ENCODE peak calls at places on chromosomes 5 and 9, in six cellular contexts. V is GM23338, W is PC-3, N is hepatocyte, B is HCT116, P is neural progenitor cell. O is an unnamed sample.
A peak's percentile ranks its signal among the peaks of the same experiment; 100 is the strongest.

GRCh38 chr9:68771376-68771775 is 66.3 kb downstream of the PIP5K1B start:
- DNase-seq in V (no peak), W (no peak), N (no peak), B (no peak), P (no peak), O (no peak)

GRCh38 chr9:78371981-78372380 is 75.1 kb downstream of the PSAT1 start:
- DNase-seq in V (no peak), W (no peak), N (no peak), B (no peak), P (no peak), O (no peak)

GRCh38 chr9:69818946-69819345 is 1.7 kb upstream of the CFAP95 start:
- DNase-seq in V (no peak), W (no peak), N (no peak), B (no peak), P (no peak), O (no peak)

GRCh38 chr5:178227138-178227659 is 5.4 kb downstream of the PHYKPL start:
- DNase-seq in V (no peak), W (no peak), N (no peak), B (no peak), P (no peak), O (no peak)

GRCh38 chr9:136551401-136552116 is 5.7 kb upstream of the NOTCH1 start:
- DNase-seq in V (peak; percentile 84), W (peak; percentile 68), N (peak; percentile 84), B (no peak), P (peak; percentile 70), O (no peak)

GRCh38 chr5:58548104-58548503 is 34.8 kb upstream of the RAB3C start:
- DNase-seq in V (no peak), W (no peak), N (no peak), B (no peak), P (no peak), O (no peak)

GRCh38 chr5:862367-863243 is 11.8 kb upstream of the ZDHHC11 start:
- DNase-seq in V (no peak), W (peak; percentile 12), N (no peak), B (no peak), P (no peak), O (no peak)

GRCh38 chr9:35186524-35186923 is 24.7 kb downstream of the UNC13B start:
- DNase-seq in V (no peak), W (no peak), N (no peak), B (no peak), P (no peak), O (no peak)

GRCh38 chr9:110141118-110141797 is 66.7 kb downstream of the C9orf152 start:
- DNase-seq in V (no peak), W (peak; percentile 86), N (no peak), B (no peak), P (no peak), O (no peak)

GRCh38 chr9:101706261-101706798 is 32.1 kb downstream of the GRIN3A start:
- DNase-seq in V (peak; percentile 10), W (no peak), N (peak; percentile 41), B (no peak), P (no peak), O (no peak)

GRCh38 chr9:94100152-94100879 is 16.1 kb downstream of the PTPDC1 start:
- DNase-seq in V (no peak), W (no peak), N (no peak), B (no peak), P (no peak), O (no peak)

GRCh38 chr5:176653986-176654385 is 6.7 kb downstream of the TSPAN17 start:
- DNase-seq in V (no peak), W (no peak), N (no peak), B (no peak), P (no peak), O (no peak)

GRCh38 chr9:70602364-70603019 is 188.0 kb upstream of the KLF9 start:
- DNase-seq in V (peak; percentile 85), W (peak; percentile 69), N (peak; percentile 85), B (peak; percentile 65), P (peak; percentile 73), O (peak; percentile 46)

DNA sequence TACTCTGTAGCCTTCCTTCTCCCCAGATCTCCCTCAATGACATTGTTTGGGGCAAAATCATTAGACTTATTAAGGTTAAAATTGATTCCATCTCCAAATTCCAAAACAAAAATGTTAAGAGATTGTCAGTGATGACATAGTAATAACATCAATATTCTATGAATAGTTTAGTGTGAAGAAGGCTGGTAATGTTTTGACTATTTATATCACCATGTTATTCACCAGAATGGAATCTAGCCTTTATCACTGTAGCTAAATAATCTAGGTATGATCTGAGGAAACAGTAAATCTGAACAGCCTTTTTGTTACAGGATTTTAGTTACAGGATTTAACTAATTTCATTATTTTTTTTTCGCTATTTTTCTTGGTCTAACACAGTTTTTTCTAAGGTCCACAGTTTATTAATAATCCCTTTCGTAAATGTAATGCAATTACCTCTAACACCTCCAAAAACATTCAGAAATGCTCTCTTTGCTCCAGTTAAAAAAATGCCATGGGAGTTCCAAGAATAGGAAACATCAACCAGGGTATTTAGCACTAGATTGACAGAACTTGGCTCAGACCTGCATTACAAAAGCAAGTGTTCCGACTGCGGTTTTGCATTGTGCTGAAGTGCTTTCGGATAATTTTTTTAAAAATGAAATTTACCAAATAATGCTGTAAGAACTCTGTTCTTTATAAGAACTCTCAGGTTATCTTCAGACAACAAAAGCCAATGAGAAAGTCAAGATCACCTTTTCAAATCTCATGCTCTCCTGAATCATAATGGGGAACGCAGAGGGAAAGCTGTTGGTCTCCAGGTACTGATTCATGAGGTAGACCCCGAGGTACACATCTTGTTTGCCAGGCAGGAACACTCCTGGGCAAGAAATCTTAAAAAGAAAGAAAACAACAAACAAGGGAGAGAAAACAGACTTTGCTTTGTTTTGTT is 664 bp upstream of the PLPP6 start:
- DNase-seq in V (no peak), W (peak; percentile 42), N (no peak), B (no peak), P (no peak), O (peak; percentile 66)
- TF ChIP-seq EZH2phosphoT487 in V (no peak), W (no peak), N (no peak), B (no peak), P (no peak), O (no peak)

GRCh38 chr5:60843693-60844428 is at the start of gene ELOVL7:
- DNase-seq in V (peak; percentile 94), W (peak; percentile 35), N (peak; percentile 94), B (peak; percentile 66), P (peak; percentile 94), O (peak; percentile 90)
- TF ChIP-seq CTCF in V (no peak), W (no peak), N (peak; percentile 45), B (peak; percentile 12), P (peak; percentile 46), O (peak; percentile 36)

GRCh38 chr9:123996731-123997421 is 14.7 kb upstream of the LHX2 start:
- DNase-seq in V (peak; percentile 53), W (no peak), N (no peak), B (no peak), P (peak; percentile 42), O (peak; percentile 75)
- TF ChIP-seq EZH2 in V (peak; percentile 51), W (no peak), N (peak; percentile 80), B (no peak), P (no peak), O (no peak)

GRCh38 chr5:140327589-140327988 is 18.8 kb downstream of the HBEGF start:
- DNase-seq in V (peak; percentile 61), W (peak; percentile 45), N (no peak), B (no peak), P (peak; percentile 72), O (no peak)
- TF ChIP-seq EZH2phosphoT487 in V (no peak), W (no peak), N (no peak), B (no peak), P (no peak), O (no peak)

GRCh38 chr9:113648586-113648985 is 185.1 kb downstream of the RGS3 start:
- DNase-seq in V (no peak), W (no peak), N (no peak), B (no peak), P (no peak), O (no peak)

GRCh38 chr9:113648048-113648447 is 184.5 kb downstream of the RGS3 start:
- DNase-seq in V (no peak), W (no peak), N (no peak), B (no peak), P (no peak), O (no peak)

GRCh38 chr9:113649855-113650206 is 186.3 kb downstream of the RGS3 start:
- DNase-seq in V (no peak), W (no peak), N (no peak), B (no peak), P (no peak), O (no peak)

GRCh38 chr9:113650207-113651131 is 186.9 kb downstream of the RGS3 start:
- DNase-seq in V (peak; percentile 59), W (peak; percentile 77), N (no peak), B (no peak), P (no peak), O (no peak)

DNA sequence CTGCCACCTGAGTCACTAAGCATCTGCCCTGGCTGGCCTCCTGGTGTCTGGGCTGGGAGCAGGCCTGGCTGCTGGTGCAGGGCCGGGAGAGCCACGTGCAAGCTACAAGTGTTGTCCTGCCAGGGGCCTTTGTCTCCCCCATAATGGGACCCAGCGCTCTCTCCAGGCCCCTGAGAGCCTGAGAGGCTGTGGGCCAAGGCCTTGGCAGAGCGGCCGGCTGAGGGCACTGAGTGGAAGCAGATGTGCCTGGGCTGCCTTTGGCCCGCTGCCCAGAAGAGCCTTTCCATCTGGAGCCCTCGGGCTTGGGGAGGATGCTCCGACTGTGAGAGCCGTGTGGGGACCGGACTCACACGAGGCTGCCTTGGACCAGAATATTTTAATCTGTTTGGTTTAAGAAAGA is 185.5 kb downstream of the RGS3 start:
- DNase-seq in V (no peak), W (no peak), N (peak; percentile 75), B (no peak), P (no peak), O (no peak)
- TF ChIP-seq CTCF in V (no peak), W (no peak), N (no peak), B (no peak), P (no peak), O (no peak)

O was measured in MM.1S.